ENCODE peak calls at places on chromosomes 1 and 21, in nine cellular contexts. Y, C, R, Z, X, M, T, U and K are unnamed samples.

GRCh38 chr21:26920055-26920454 is 46.8 kb downstream of the ADAMTS5 start:
- DNase-seq in Y (no peak), C (no peak), R (no peak), Z (no peak), X (no peak), M (no peak), T (no peak), U (no peak), K (no peak)

GRCh38 chr1:35555601-35556477 is 1.4 kb downstream of the KIAA0319L start:
- DNase-seq in Y (no peak), C (no peak), R (no peak), Z (no peak), X (no peak), M (no peak), T (no peak), U (no peak), K (no peak)

GRCh38 chr1:152884966-152885624 is 7.0 kb downstream of the SMCP start:
- DNase-seq in Y (no peak), C (no peak), R (no peak), Z (no peak), X (peak; percentile 50), M (no peak), T (no peak), U (no peak), K (no peak)

GRCh38 chr1:24293392-24294227 is 25.5 kb upstream of the GRHL3 start:
- DNase-seq in Y (no peak), C (no peak), R (no peak), Z (no peak), X (no peak), M (no peak), T (no peak), U (no peak), K (no peak)

GRCh38 chr1:245301162-245301580 is 146.4 kb downstream of the KIF26B start:
- DNase-seq in Y (no peak), C (no peak), R (no peak), Z (peak; percentile 34), X (no peak), M (no peak), T (no peak), U (no peak), K (no peak)

GRCh38 chr1:246775531-246776385 is 51.5 kb downstream of the SCCPDH start:
- DNase-seq in Y (no peak), C (no peak), R (no peak), Z (no peak), X (no peak), M (no peak), T (no peak), U (no peak), K (no peak)

GRCh38 chr1:229782469-229782868 is 156.4 kb downstream of the URB2 start:
- DNase-seq in Y (no peak), C (no peak), R (no peak), Z (no peak), X (no peak), M (no peak), T (no peak), U (no peak), K (no peak)

GRCh38 chr21:33325222-33326067 is 675 bp downstream of the IFNAR1 start:
- DNase-seq in Y (peak; percentile 86), C (no peak), R (peak; percentile 24), Z (peak; percentile 76), X (peak; percentile 94), M (peak; percentile 81), T (peak; percentile 65), U (peak; percentile 81), K (no peak)

GRCh38 chr1:176056312-176056711 is 150.8 kb downstream of the COP1 start:
- DNase-seq in Y (no peak), C (no peak), R (no peak), Z (no peak), X (no peak), M (no peak), T (no peak), U (no peak), K (no peak)

GRCh38 chr1:97849350-97850339 is 71.2 kb downstream of the DPYD start:
- DNase-seq in Y (no peak), C (no peak), R (no peak), Z (peak; percentile 93), X (no peak), M (no peak), T (no peak), U (no peak), K (peak; percentile 38)

GRCh38 chr1:201506092-201506491 is 831 bp downstream of the CSRP1 start:
- DNase-seq in Y (no peak), C (no peak), R (no peak), Z (peak; percentile 36), X (no peak), M (no peak), T (no peak), U (no peak), K (no peak)

GRCh38 chr1:14108356-14109275 is 408.6 kb downstream of the PRDM2 start:
- DNase-seq in Y (no peak), C (no peak), R (no peak), Z (no peak), X (peak; percentile 91), M (no peak), T (peak; percentile 24), U (no peak), K (no peak)

GRCh38 chr21:32732544-32732943 is 4.7 kb upstream of the SYNJ1 start:
- DNase-seq in Y (no peak), C (no peak), R (no peak), Z (no peak), X (no peak), M (no peak), T (no peak), U (no peak), K (no peak)

GRCh38 chr1:170126691-170127090 is 19.1 kb upstream of the NTMT2 start:
- DNase-seq in Y (no peak), C (no peak), R (peak; percentile 70), Z (no peak), X (no peak), M (no peak), T (no peak), U (no peak), K (no peak)

GRCh38 chr1:209714338-209714737 is 9.7 kb downstream of the HSD11B1 start:
- DNase-seq in Y (no peak), C (no peak), R (no peak), Z (no peak), X (no peak), M (no peak), T (no peak), U (no peak), K (no peak)

GRCh38 chr1:26218906-26219494 is 15.0 kb upstream of the CEP85 start:
- DNase-seq in Y (no peak), C (peak; percentile 44), R (no peak), Z (no peak), X (no peak), M (peak; percentile 41), T (no peak), U (peak; percentile 34), K (no peak)

GRCh38 chr1:52059326-52059725 is 3.2 kb downstream of the BTF3L4 start:
- DNase-seq in Y (no peak), C (no peak), R (no peak), Z (no peak), X (no peak), M (no peak), T (no peak), U (no peak), K (no peak)
- H3K4me1 ChIP-seq in Y (peaks cover 36% of the 10 kb centered on the region), C (peaks cover 36% of the 10 kb centered on the region), R (peaks cover 14% of the 10 kb centered on the region), Z (peaks cover 20% of the 10 kb centered on the region), X (peaks cover 27% of the 10 kb centered on the region), M (peaks cover 35% of the 10 kb centered on the region), T (peaks cover 6% of the 10 kb centered on the region), U (peaks cover 53% of the 10 kb centered on the region), K (peaks cover 18% of the 10 kb centered on the region)

GRCh38 chr21:43313221-43313938 is 113.6 kb downstream of the SIK1 start:
- DNase-seq in Y (no peak), C (peak; percentile 44), R (no peak), Z (no peak), X (no peak), M (no peak), T (no peak), U (no peak), K (no peak)

GRCh38 chr21:43312751-43313169 is 114.2 kb downstream of the SIK1 start:
- DNase-seq in Y (no peak), C (no peak), R (peak; percentile 53), Z (no peak), X (no peak), M (peak; percentile 84), T (no peak), U (peak; percentile 81), K (no peak)

GRCh38 chr21:43312011-43312410 is 114.9 kb downstream of the SIK1 start:
- DNase-seq in Y (no peak), C (no peak), R (no peak), Z (no peak), X (no peak), M (no peak), T (no peak), U (no peak), K (no peak)

GRCh38 chr21:43315244-43316137 is 111.4 kb downstream of the SIK1 start:
- DNase-seq in Y (no peak), C (peak; percentile 62), R (no peak), Z (no peak), X (no peak), M (no peak), T (no peak), U (no peak), K (no peak)

GRCh38 chr21:43313939-43314405 is 113.0 kb downstream of the SIK1 start:
- DNase-seq in Y (no peak), C (peak; percentile 66), R (no peak), Z (no peak), X (no peak), M (no peak), T (no peak), U (no peak), K (no peak)
- TF ChIP-seq POLR2AphosphoS5 in Y (no peak), C (no peak), R (no peak), Z (no peak), X (no peak), M (no peak), T (no peak), U (no peak), K (no peak)

DNA sequence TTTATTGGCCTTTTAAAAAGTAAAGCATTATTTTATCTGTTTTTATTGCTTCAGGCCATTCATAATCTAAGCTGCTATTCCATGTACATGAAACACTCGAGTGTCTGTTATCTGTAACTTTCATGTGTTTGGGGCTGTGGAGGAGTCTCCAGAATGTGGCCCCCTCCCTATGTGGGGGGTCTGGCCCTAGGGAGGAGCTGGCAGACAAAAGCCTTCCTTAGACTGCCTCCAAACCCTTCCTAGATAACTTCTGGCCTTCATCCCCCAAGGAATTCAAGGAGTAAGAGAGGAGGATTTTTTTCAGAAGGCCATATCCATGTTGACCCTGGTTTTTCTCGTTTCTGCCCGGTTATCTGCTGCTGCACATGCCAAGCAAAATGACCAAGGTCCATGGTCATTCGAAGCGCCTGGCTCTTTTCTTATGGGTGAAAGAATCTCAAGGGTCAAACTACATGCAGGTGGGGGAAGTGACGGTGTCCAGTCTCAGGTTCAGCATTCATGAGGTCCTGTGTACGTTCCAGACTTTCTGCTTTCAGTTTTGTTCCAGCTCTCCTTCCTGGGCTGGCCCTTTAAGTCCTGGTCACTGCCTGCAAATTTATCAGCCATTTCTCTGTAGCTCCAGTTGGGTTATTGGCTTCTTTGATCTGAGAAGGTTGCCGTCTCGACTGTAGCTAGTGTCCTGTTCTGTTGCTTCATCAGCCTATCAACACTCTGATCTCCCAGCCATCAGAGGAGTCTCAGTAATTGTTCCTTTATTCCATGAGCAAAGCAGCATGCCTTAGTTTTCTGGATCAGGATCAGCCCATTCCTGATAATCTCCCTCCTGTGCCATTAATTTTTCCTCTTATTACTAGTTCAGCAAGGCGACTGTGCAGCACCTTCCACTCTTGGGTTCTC is 8.4 kb downstream of the TENT5C start:
- DNase-seq in Y (no peak), C (no peak), R (no peak), Z (no peak), X (no peak), M (no peak), T (no peak), U (no peak), K (no peak)
- H3K4me1 ChIP-seq in Y (peaks cover 21% of the 10 kb centered on the region), C (peaks cover 35% of the 10 kb centered on the region), R (no peaks in the 10 kb centered on the region), Z (no peaks in the 10 kb centered on the region), X (peaks cover 20% of the 10 kb centered on the region), M (peaks cover 73% of the 10 kb centered on the region), T (peaks cover 7% of the 10 kb centered on the region), U (peaks cover 97% of the 10 kb centered on the region), K (peaks cover 33% of the 10 kb centered on the region)

GRCh38 chr1:33322109-33322508 is 1.2 kb upstream of the A3GALT2 start:
- DNase-seq in Y (no peak), C (no peak), R (no peak), Z (no peak), X (no peak), M (no peak), T (no peak), U (no peak), K (no peak)
- TF ChIP-seq POLR2AphosphoS5 in Y (no peak), C (no peak), R (no peak), Z (no peak), X (no peak), M (no peak), T (no peak), U (no peak), K (peak; percentile 23)